ENCODE peak calls at places on chromosomes 5 and 9, in seven cellular contexts. One of them, this sample, is unnamed.

GRCh38 chr5:13944564-13945195 is at the start of gene DNAH5:
- DNase-seq in CD4-positive, alpha-beta memory T cell: no peak
- DNase-seq in brain microvascular endothelial cell: no peak
- DNase-seq in pancreas: no peak
- DNase-seq in ascending aorta: no peak
- DNase-seq in adrenal gland: no peak
- DNase-seq in breast epithelium: no peak
- DNase-seq in this sample: no peak

GRCh38 chr9:69963728-69964127 is 79.9 kb upstream of the MAMDC2 start:
- DNase-seq in adrenal gland: no peak
- DNase-seq in pancreas: no peak
- DNase-seq in brain microvascular endothelial cell: no peak
- DNase-seq in breast epithelium: no peak
- DNase-seq in ascending aorta: no peak
- DNase-seq in CD4-positive, alpha-beta memory T cell: no peak
- DNase-seq in this sample: no peak

GRCh38 chr5:135457424-135458071 is 5.4 kb upstream of the TIFAB start:
- DNase-seq in brain microvascular endothelial cell: peak; percentile 49
- DNase-seq in ascending aorta: no peak
- DNase-seq in breast epithelium: peak; percentile 62
- DNase-seq in CD4-positive, alpha-beta memory T cell: peak; percentile 24
- DNase-seq in adrenal gland: peak; percentile 80
- DNase-seq in pancreas: peak; percentile 15
- DNase-seq in this sample: peak; percentile 20

GRCh38 chr9:37466037-37466709 is 923 bp upstream of the ZBTB5 start:
- DNase-seq in CD4-positive, alpha-beta memory T cell: no peak
- DNase-seq in breast epithelium: no peak
- DNase-seq in brain microvascular endothelial cell: peak; percentile 83
- DNase-seq in adrenal gland: peak; percentile 90
- DNase-seq in pancreas: peak; percentile 82
- DNase-seq in ascending aorta: peak; percentile 37
- DNase-seq in this sample: peak; percentile 84

GRCh38 chr5:135010502-135011354 is 23.3 kb downstream of the PITX1 start:
- DNase-seq in pancreas: no peak
- DNase-seq in breast epithelium: peak; percentile 46
- DNase-seq in brain microvascular endothelial cell: no peak
- DNase-seq in ascending aorta: no peak
- DNase-seq in CD4-positive, alpha-beta memory T cell: no peak
- DNase-seq in adrenal gland: no peak
- DNase-seq in this sample: no peak

GRCh38 chr5:1139366-1139765 is 27.5 kb upstream of the SLC12A7 start:
- DNase-seq in brain microvascular endothelial cell: no peak
- DNase-seq in ascending aorta: no peak
- DNase-seq in pancreas: no peak
- DNase-seq in CD4-positive, alpha-beta memory T cell: no peak
- DNase-seq in breast epithelium: no peak
- DNase-seq in adrenal gland: no peak
- DNase-seq in this sample: no peak

GRCh38 chr5:93322970-93323369 is 258.0 kb downstream of the NR2F1-AS1 start:
- DNase-seq in ascending aorta: no peak
- DNase-seq in brain microvascular endothelial cell: no peak
- DNase-seq in breast epithelium: no peak
- DNase-seq in CD4-positive, alpha-beta memory T cell: no peak
- DNase-seq in adrenal gland: no peak
- DNase-seq in pancreas: no peak
- DNase-seq in this sample: no peak

GRCh38 chr5:54383941-54384340 is 71.6 kb upstream of the HSPB3 start:
- DNase-seq in breast epithelium: no peak
- DNase-seq in brain microvascular endothelial cell: no peak
- DNase-seq in ascending aorta: no peak
- DNase-seq in pancreas: no peak
- DNase-seq in CD4-positive, alpha-beta memory T cell: no peak
- DNase-seq in adrenal gland: no peak
- DNase-seq in this sample: no peak

GRCh38 chr9:128103589-128103962 is 24.0 kb downstream of the PTGES2 start:
- DNase-seq in pancreas: no peak
- DNase-seq in breast epithelium: no peak
- DNase-seq in brain microvascular endothelial cell: no peak
- DNase-seq in CD4-positive, alpha-beta memory T cell: peak; percentile 41
- DNase-seq in adrenal gland: no peak
- DNase-seq in ascending aorta: no peak
- DNase-seq in this sample: no peak

GRCh38 chr5:53406630-53407316 is 73.7 kb upstream of the FST start:
- DNase-seq in brain microvascular endothelial cell: peak; percentile 87
- DNase-seq in CD4-positive, alpha-beta memory T cell: no peak
- DNase-seq in pancreas: no peak
- DNase-seq in breast epithelium: no peak
- DNase-seq in adrenal gland: no peak
- DNase-seq in ascending aorta: no peak
- DNase-seq in this sample: no peak

GRCh38 chr9:104091708-104092107 is 2.4 kb upstream of the SMC2 start:
- DNase-seq in pancreas: no peak
- DNase-seq in ascending aorta: no peak
- DNase-seq in brain microvascular endothelial cell: peak; percentile 67
- DNase-seq in CD4-positive, alpha-beta memory T cell: no peak
- DNase-seq in breast epithelium: no peak
- DNase-seq in adrenal gland: peak; percentile 70
- DNase-seq in this sample: peak; percentile 21

GRCh38 chr5:59893436-59894227 is at the start of gene PDE4D:
- DNase-seq in ascending aorta: no peak
- DNase-seq in adrenal gland: peak; percentile 37
- DNase-seq in pancreas: peak; percentile 47
- DNase-seq in brain microvascular endothelial cell: peak; percentile 49
- DNase-seq in CD4-positive, alpha-beta memory T cell: no peak
- DNase-seq in breast epithelium: peak; percentile 55
- DNase-seq in this sample: peak; percentile 30

DNA sequence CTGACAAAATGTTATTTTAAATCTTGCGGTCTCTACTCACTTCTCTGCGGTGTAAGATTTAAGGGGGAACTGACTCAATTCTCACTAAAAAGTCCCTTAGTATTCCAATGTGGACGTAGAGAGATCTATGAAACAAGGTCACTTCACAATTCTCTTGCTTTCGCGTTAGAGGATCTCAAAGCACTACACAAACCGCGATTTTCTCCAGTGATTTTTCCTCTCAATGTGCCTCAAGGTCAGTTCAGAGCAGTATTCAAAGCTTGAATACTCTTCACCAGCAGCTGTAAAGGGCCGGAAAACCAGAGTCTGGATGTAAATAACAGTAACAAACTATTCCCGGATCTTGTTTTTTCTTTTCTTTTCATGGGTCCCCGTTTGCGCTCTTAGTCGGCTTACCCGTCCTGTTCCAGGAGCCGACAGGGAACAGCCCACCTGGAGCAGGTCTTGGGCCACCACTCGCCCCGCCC is 128.2 kb downstream of the TMEM161B start:
- DNase-seq in CD4-positive, alpha-beta memory T cell: peak; percentile 19
- DNase-seq in breast epithelium: no peak
- DNase-seq in brain microvascular endothelial cell: no peak
- DNase-seq in ascending aorta: no peak
- DNase-seq in pancreas: peak; percentile 25
- DNase-seq in adrenal gland: peak; percentile 54
- DNase-seq in this sample: peak; percentile 51
- H3K27ac ChIP-seq in CD4-positive, alpha-beta memory T cell: no peak overlapping the region
- H3K27ac ChIP-seq in breast epithelium: no peak overlapping the region
- H3K27ac ChIP-seq in brain microvascular endothelial cell: no peak overlapping the region
- H3K27ac ChIP-seq in ascending aorta: no peak overlapping the region
- H3K27ac ChIP-seq in pancreas: no peak overlapping the region
- H3K27ac ChIP-seq in adrenal gland: peak overlapping the region; percentile 86
- H3K27ac ChIP-seq in this sample: peak overlapping the region; percentile 81

GRCh38 chr5:167348286-167348926 is 943.0 kb upstream of the WWC1 start:
- DNase-seq in adrenal gland: no peak
- DNase-seq in ascending aorta: no peak
- DNase-seq in CD4-positive, alpha-beta memory T cell: no peak
- DNase-seq in brain microvascular endothelial cell: no peak
- DNase-seq in breast epithelium: no peak
- DNase-seq in pancreas: no peak
- DNase-seq in this sample: no peak

GRCh38 chr5:167348980-167349379 is 942.5 kb upstream of the WWC1 start:
- DNase-seq in ascending aorta: no peak
- DNase-seq in pancreas: no peak
- DNase-seq in CD4-positive, alpha-beta memory T cell: no peak
- DNase-seq in adrenal gland: no peak
- DNase-seq in breast epithelium: no peak
- DNase-seq in brain microvascular endothelial cell: no peak
- DNase-seq in this sample: no peak

DNA sequence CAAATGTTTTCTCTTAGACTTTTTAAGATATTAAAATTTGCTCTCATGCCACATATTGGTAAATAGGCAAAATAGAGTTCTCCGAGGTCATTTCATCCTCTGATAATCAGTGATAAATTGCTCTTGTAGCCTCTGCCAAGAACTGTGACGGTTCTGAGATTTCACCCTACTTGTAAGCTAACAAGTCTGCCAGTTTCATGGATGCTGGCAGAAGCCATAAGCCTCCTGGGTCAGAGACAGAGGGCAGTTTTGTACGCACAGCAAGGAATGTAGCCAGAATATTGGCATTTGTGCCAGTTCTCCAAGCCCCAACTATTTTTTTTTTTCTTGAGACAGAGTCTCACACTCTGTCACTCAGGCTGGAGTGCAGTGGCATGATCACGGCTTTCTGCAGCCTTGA is 945.0 kb upstream of the WWC1 start:
- DNase-seq in ascending aorta: no peak
- DNase-seq in pancreas: no peak
- DNase-seq in adrenal gland: peak; percentile 21
- DNase-seq in brain microvascular endothelial cell: no peak
- DNase-seq in CD4-positive, alpha-beta memory T cell: no peak
- DNase-seq in breast epithelium: no peak
- DNase-seq in this sample: no peak
- H3K4me3 ChIP-seq in ascending aorta: no peak overlapping the region
- H3K4me3 ChIP-seq in pancreas: no peak overlapping the region
- H3K4me3 ChIP-seq in adrenal gland: no peak overlapping the region
- H3K4me3 ChIP-seq in brain microvascular endothelial cell: no peak overlapping the region
- H3K4me3 ChIP-seq in CD4-positive, alpha-beta memory T cell: no peak overlapping the region
- H3K4me3 ChIP-seq in breast epithelium: no peak overlapping the region
- H3K4me3 ChIP-seq in this sample: no peak overlapping the region

GRCh38 chr5:95858661-95859326 is 36.3 kb upstream of the GLRX start:
- DNase-seq in ascending aorta: peak; percentile 91
- DNase-seq in breast epithelium: peak; percentile 90
- DNase-seq in brain microvascular endothelial cell: peak; percentile 99
- DNase-seq in CD4-positive, alpha-beta memory T cell: peak; percentile 84
- DNase-seq in pancreas: peak; percentile 80
- DNase-seq in adrenal gland: peak; percentile 94
- DNase-seq in this sample: peak; percentile 85
- H3K27ac ChIP-seq in ascending aorta: peak overlapping the region; percentile 96
- H3K27ac ChIP-seq in breast epithelium: peak overlapping the region; percentile 87
- H3K27ac ChIP-seq in brain microvascular endothelial cell: peak overlapping the region; percentile 99
- H3K27ac ChIP-seq in CD4-positive, alpha-beta memory T cell: no peak overlapping the region
- H3K27ac ChIP-seq in pancreas: peak overlapping the region; percentile 46
- H3K27ac ChIP-seq in adrenal gland: peak overlapping the region; percentile 92
- H3K27ac ChIP-seq in this sample: peak overlapping the region; percentile 83

DNA sequence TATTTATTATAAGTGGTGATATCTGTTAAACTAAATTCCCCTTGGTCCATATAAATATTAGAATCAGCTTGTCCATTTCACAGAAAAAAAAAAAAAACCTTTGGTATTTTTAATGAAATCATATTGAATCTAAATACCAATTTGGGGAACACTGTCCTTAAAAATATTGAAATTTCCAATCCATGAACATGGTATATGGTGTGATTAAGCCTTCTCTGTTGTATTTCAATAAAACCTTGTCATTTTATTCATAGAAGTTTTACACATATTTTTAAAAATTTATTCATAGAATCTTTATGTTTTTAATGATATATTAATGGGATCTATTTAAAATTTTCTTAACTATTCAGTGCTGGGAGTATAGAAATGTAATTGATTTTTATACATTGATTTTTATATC is 135.3 kb downstream of the CEP120 start:
- DNase-seq in pancreas: no peak
- DNase-seq in ascending aorta: no peak
- DNase-seq in adrenal gland: no peak
- DNase-seq in brain microvascular endothelial cell: no peak
- DNase-seq in breast epithelium: no peak
- DNase-seq in CD4-positive, alpha-beta memory T cell: no peak
- DNase-seq in this sample: no peak
- H3K4me3 ChIP-seq in pancreas: no peak overlapping the region
- H3K4me3 ChIP-seq in ascending aorta: no peak overlapping the region
- H3K4me3 ChIP-seq in adrenal gland: no peak overlapping the region
- H3K4me3 ChIP-seq in brain microvascular endothelial cell: no peak overlapping the region
- H3K4me3 ChIP-seq in breast epithelium: no peak overlapping the region
- H3K4me3 ChIP-seq in CD4-positive, alpha-beta memory T cell: no peak overlapping the region
- H3K4me3 ChIP-seq in this sample: no peak overlapping the region

DNA sequence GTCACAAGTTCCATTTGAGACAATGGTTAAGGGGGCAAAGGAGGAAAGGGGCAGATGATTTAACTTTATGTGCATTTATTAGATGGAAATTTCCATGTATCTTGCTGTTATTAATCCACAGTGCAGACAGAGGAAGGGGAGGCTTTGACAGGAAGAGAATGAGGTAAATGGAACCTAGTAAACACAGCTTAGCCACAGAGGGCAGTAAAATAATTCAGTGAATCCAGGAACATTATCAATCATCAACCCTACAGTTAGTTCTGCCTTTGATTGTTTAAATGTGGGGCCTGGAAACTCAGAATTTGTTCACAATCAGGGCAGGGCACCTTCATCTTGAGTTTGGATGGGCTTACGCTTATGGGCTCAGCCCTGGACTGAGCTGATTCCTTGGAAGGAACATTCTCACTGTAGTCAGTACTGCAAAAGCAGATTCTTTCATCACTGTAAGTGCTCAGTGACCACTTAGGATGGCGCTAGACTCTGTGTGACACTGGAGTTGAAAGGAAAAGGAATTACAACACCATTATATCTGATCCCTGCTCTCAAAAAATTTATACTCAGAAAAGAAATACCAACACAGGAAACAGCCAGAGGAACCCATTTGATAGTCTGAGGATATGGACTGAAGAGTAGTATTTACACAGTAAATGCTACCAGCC is 169.5 kb downstream of the PIK3R1 start:
- DNase-seq in CD4-positive, alpha-beta memory T cell: no peak
- DNase-seq in adrenal gland: no peak
- DNase-seq in brain microvascular endothelial cell: no peak
- DNase-seq in breast epithelium: no peak
- DNase-seq in ascending aorta: no peak
- DNase-seq in pancreas: no peak
- DNase-seq in this sample: no peak
- H3K27ac ChIP-seq in CD4-positive, alpha-beta memory T cell: no peak overlapping the region
- H3K27ac ChIP-seq in adrenal gland: no peak overlapping the region
- H3K27ac ChIP-seq in brain microvascular endothelial cell: no peak overlapping the region
- H3K27ac ChIP-seq in breast epithelium: no peak overlapping the region
- H3K27ac ChIP-seq in ascending aorta: no peak overlapping the region
- H3K27ac ChIP-seq in pancreas: no peak overlapping the region
- H3K27ac ChIP-seq in this sample: no peak overlapping the region

DNA sequence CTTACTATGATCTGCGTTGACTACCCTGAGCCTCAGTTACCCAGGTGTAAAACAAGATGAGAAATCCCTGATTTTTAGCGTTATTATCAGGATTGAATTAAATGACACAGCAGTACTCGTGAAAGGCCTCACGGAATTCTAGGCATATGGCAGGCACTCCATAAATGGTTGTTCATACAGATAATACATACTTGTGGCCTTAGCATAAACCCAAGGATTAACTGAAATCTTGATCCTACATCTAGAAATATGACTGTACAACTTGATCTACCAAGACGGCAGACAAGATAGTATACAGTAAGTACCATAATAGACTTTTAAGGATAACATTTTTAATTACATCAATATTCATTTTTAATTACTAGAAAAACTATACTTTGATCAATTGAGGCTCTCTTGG is 409.8 kb downstream of the BNC2 start:
- DNase-seq in breast epithelium: no peak
- DNase-seq in adrenal gland: no peak
- DNase-seq in brain microvascular endothelial cell: no peak
- DNase-seq in ascending aorta: no peak
- DNase-seq in CD4-positive, alpha-beta memory T cell: no peak
- DNase-seq in pancreas: no peak
- DNase-seq in this sample: no peak
- H3K4me3 ChIP-seq in breast epithelium: no peak overlapping the region
- H3K4me3 ChIP-seq in adrenal gland: no peak overlapping the region
- H3K4me3 ChIP-seq in brain microvascular endothelial cell: no peak overlapping the region
- H3K4me3 ChIP-seq in ascending aorta: no peak overlapping the region
- H3K4me3 ChIP-seq in CD4-positive, alpha-beta memory T cell: no peak overlapping the region
- H3K4me3 ChIP-seq in pancreas: no peak overlapping the region
- H3K4me3 ChIP-seq in this sample: no peak overlapping the region

GRCh38 chr9:131308906-131309305 is 19.4 kb downstream of the PLPP7 start:
- DNase-seq in breast epithelium: no peak
- DNase-seq in CD4-positive, alpha-beta memory T cell: no peak
- DNase-seq in ascending aorta: no peak
- DNase-seq in adrenal gland: no peak
- DNase-seq in pancreas: no peak
- DNase-seq in brain microvascular endothelial cell: no peak
- DNase-seq in this sample: no peak
- H3K27ac ChIP-seq in breast epithelium: no peak overlapping the region
- H3K27ac ChIP-seq in CD4-positive, alpha-beta memory T cell: no peak overlapping the region
- H3K27ac ChIP-seq in ascending aorta: no peak overlapping the region
- H3K27ac ChIP-seq in adrenal gland: no peak overlapping the region
- H3K27ac ChIP-seq in pancreas: no peak overlapping the region
- H3K27ac ChIP-seq in brain microvascular endothelial cell: no peak overlapping the region
- H3K27ac ChIP-seq in this sample: no peak overlapping the region

This sample was measured in uterus.